ENCODE peak calls at places on chromosomes 5 and 9, in six cellular contexts. V is H1, F is NT2/D1, H is K562, Q is HCT116, D is HepG2. O is an unnamed sample.

GRCh38 chr9:78121488-78121887 is 89.9 kb upstream of the GNAQ start:
- DNase-seq in D (peak; percentile 36), F (peak; percentile 30), Q (peak; percentile 35), H (peak; percentile 39), V (peak; percentile 83), O (no peak)

GRCh38 chr5:73981696-73982095 is 355.7 kb downstream of the ARHGEF28 start:
- DNase-seq in H (no peak), F (no peak), V (no peak), D (no peak), Q (no peak), O (no peak)

GRCh38 chr5:132388244-132389050 is 18.9 kb downstream of the SLC22A5 start:
- DNase-seq in F (no peak), D (no peak), H (no peak), V (no peak), Q (no peak), O (no peak)

GRCh38 chr5:57037355-57037754 is 85.4 kb upstream of the MIER3 start:
- DNase-seq in F (peak; percentile 5), D (peak; percentile 8), Q (peak; percentile 23), V (peak; percentile 58), H (peak; percentile 54), O (no peak)

GRCh38 chr5:571791-572190 is 40.3 kb upstream of the CEP72 start:
- DNase-seq in Q (no peak), D (no peak), F (no peak), V (no peak), H (no peak), O (no peak)

GRCh38 chr9:68690088-68690487 is 15.0 kb upstream of the PIP5K1B start:
- DNase-seq in D (no peak), H (no peak), F (no peak), V (no peak), Q (no peak), O (no peak)

GRCh38 chr9:100150209-100150608 is 51.2 kb downstream of the INVS start:
- DNase-seq in Q (no peak), H (no peak), F (no peak), D (no peak), V (no peak), O (no peak)

GRCh38 chr9:114513050-114513951 is 8.0 kb upstream of the WHRN start:
- DNase-seq in D (no peak), Q (no peak), V (no peak), H (no peak), F (no peak), O (no peak)

GRCh38 chr5:139795074-139796001 is at the start of gene PSD2:
- DNase-seq in V (peak; percentile 73), H (peak; percentile 81), F (no peak), Q (no peak), D (no peak), O (no peak)

DNA sequence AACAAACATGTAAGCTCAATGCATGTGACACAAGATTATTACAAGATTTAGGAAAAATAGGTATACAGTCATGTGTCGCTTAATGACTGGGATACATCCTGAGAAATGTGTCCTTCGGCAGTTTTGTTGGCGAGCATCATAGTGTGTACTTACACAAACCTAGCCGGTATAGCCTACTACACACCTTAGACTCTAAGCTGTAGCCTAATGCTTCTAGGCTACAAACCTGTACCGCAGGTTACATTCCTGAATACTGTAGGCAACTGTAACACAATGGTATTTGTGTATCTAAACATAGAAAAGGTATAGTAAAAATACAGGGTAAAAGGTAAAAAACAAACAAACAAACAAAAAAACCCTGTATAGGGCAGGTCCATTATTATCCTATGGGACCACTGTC is 27.7 kb downstream of the MSX2 start:
- DNase-seq in H (no peak), D (no peak), V (no peak), Q (no peak), F (no peak), O (no peak)
- TF ChIP-seq ZNF274 in H (no peak), D (no peak), V (no peak), Q (no peak), F (no peak), O (no peak)

DNA sequence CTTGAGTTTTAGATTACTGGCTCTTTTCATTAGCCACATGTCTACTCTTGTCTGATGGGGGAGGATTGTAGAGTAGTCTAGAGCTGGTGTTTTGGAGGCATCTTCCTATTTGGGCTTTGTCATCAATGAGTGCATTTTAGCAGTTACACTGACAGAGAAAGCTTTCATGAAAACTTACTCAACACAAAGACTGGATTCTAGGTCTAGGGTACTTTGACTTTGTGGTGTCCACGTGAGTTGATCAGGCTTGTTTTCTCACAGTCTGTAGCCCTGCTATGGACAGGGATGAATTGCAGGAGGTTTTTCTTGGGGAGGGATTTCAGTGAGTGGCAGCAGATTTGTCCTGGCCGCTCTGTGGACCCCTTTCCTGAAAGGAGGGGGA is 6.5 kb downstream of the TRIO start:
- DNase-seq in Q (no peak), F (no peak), H (no peak), D (peak; percentile 79), V (no peak), O (no peak)
- H3K4me3 ChIP-seq in Q (no peak overlapping the region), F (no peak overlapping the region), H (no peak overlapping the region), D (peak overlapping the region; percentile 44), V (no peak overlapping the region), O (peak overlapping the region; percentile 52)

GRCh38 chr5:44646016-44646415 is 162.7 kb upstream of the MRPS30 start:
- DNase-seq in H (no peak), V (no peak), Q (no peak), D (no peak), F (no peak), O (no peak)
- TF ChIP-seq ZNF274 in H (no peak), V (no peak), Q (no peak), D (no peak), F (no peak), O (no peak)

DNA sequence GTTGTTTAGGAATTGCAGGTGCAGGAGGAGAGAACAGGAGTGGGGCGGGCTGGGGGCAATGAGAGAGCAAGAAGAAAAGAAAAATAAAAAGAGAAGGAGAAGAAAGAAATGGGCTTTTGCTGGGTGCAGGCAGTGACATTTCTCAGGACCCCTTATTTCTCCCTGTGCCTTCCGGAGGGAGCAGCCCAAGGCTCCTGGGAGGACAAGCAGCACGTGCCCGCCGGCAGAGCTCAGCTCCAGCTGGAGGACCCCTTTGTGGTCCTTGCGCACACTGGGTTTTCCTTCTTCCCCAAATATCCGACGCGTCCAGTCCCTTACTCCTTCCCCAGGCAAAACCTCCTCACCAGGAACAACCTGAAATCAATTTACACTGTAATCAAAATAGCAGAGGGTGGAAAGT is 2.0 kb downstream of the BTNL9 start:
- DNase-seq in V (no peak), Q (no peak), D (no peak), F (no peak), H (no peak), O (no peak)
- H3K4me3 ChIP-seq in V (no peak overlapping the region), Q (no peak overlapping the region), D (no peak overlapping the region), F (no peak overlapping the region), H (no peak overlapping the region), O (no peak overlapping the region)

GRCh38 chr5:138054863-138055558 is 22.1 kb upstream of the FAM13B start:
- DNase-seq in V (no peak), H (peak; percentile 24), D (peak; percentile 22), F (no peak), Q (no peak), O (no peak)
- TF ChIP-seq ZNF274 in V (no peak), H (no peak), D (no peak), F (no peak), Q (no peak), O (no peak)

DNA sequence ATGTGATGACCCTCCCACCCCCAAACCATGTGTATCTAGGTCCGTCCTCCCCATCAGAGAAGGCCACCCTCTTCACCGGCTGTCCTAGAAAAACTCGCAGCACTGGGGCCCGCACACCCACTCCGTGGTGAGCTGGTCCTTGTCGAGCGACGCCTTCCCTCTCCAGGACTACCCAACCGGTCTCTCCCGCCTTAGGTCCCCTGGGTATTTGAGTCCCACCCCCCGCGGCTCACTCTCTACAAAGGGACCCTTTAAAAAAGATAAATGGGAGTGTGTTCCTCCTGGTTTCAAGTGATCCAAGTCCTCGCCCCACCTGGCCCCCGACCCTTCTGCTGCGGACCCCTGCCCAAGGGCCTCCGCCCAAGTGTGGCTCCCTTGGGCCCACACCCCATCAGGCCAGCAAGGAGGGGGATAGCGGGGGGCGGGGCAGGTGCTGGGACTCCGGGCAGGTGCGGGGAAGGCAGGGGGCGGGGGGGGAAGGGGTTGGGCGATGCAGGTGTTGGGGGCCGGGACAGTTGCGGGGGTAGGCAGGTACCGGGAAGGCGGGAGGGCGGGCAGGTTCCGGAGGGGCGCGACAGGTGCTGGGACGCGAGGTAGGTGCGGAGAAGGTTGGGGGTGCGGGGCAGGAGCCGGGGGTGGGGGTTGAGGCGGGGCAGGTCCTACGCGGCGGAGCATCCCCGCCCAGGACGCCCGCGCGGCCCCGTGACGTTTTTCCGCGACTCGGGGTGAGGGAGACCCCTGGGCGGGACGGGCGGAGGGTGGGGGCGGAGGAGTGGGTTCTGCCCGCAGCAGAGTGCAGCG is 941 bp upstream of the ARRDC1 start:
- DNase-seq in H (no peak), D (no peak), V (no peak), F (no peak), Q (no peak), O (no peak)
- H3K4me3 ChIP-seq in H (peak overlapping the region; percentile 38), D (peak overlapping the region; percentile 63), V (peak overlapping the region; percentile 56), F (no peak overlapping the region), Q (peak overlapping the region; percentile 26), O (no peak overlapping the region)

O was measured in GM12878.